ENCODE peak calls at places on chromosomes 11 and 22, in six cellular contexts. S, H, D, N, R and P are unnamed samples.

GRCh38 chr11:65478411-65479183 is 20.2 kb upstream of the MALAT1 start:
- DNase-seq in S (no peak), H (peak), D (no peak), N (no peak), R (no peak), P (no peak)

GRCh38 chr11:44753965-44754645 is 27.3 kb downstream of the TSPAN18 start:
- DNase-seq in S (no peak), H (no peak), D (no peak), N (no peak), R (no peak), P (no peak)

GRCh38 chr11:19436932-19437331 is 196.2 kb upstream of the E2F8 start:
- DNase-seq in S (no peak), H (no peak), D (no peak), N (no peak), R (no peak), P (no peak)

GRCh38 chr11:27398413-27398780 is 35.4 kb upstream of the CCDC34 start:
- DNase-seq in S (no peak), H (no peak), D (no peak), N (no peak), R (no peak), P (no peak)

GRCh38 chr22:22882033-22882717 is 5.4 kb upstream of the IGLL5 start:
- DNase-seq in S (peak), H (no peak), D (no peak), N (no peak), R (no peak), P (no peak)

GRCh38 chr11:88414385-88414861 is 76.9 kb upstream of the CTSC start:
- DNase-seq in S (no peak), H (peak), D (peak), N (peak), R (no peak), P (no peak)

GRCh38 chr11:13114566-13115465 is 105.7 kb downstream of the RASSF10 start:
- DNase-seq in S (no peak), H (no peak), D (no peak), N (no peak), R (no peak), P (no peak)

GRCh38 chr11:58075781-58076180 is 45.0 kb downstream of the OR6Q1 start:
- DNase-seq in S (no peak), H (no peak), D (no peak), N (peak), R (no peak), P (no peak)

GRCh38 chr11:120056301-120057027 is 81.4 kb downstream of the TRIM29 start:
- DNase-seq in S (no peak), H (no peak), D (no peak), N (no peak), R (no peak), P (no peak)

GRCh38 chr22:45473626-45474237 is 29.0 kb upstream of the FBLN1 start:
- DNase-seq in S (no peak), H (no peak), D (no peak), N (no peak), R (no peak), P (no peak)

GRCh38 chr11:107882095-107882820 is 23.7 kb upstream of the SLC35F2 start:
- DNase-seq in S (no peak), H (no peak), D (no peak), N (no peak), R (no peak), P (no peak)

GRCh38 chr11:102530558-102530957 is at the start of gene MMP7:
- DNase-seq in S (no peak), H (peak), D (no peak), N (no peak), R (no peak), P (peak)

GRCh38 chr11:114318361-114318760 is 22.2 kb downstream of the NNMT start:
- DNase-seq in S (no peak), H (no peak), D (no peak), N (no peak), R (no peak), P (no peak)

GRCh38 chr22:49935561-49935960 is 17.1 kb downstream of the CRELD2 start:
- DNase-seq in S (peak), H (no peak), D (no peak), N (no peak), R (no peak), P (no peak)

GRCh38 chr11:7514099-7514725 is 413 bp downstream of the PPFIBP2 start:
- DNase-seq in S (no peak), H (no peak), D (peak), N (no peak), R (no peak), P (no peak)

GRCh38 chr11:40292636-40293585 is 1166.5 kb downstream of the LRRC4C start:
- DNase-seq in S (peak), H (no peak), D (no peak), N (no peak), R (no peak), P (no peak)

GRCh38 chr11:46674463-46675287 is 25.7 kb downstream of the ARHGAP1 start:
- DNase-seq in S (no peak), H (no peak), D (peak), N (no peak), R (no peak), P (no peak)

GRCh38 chr11:9231848-9232177 is 33.3 kb downstream of the DENND5A start:
- DNase-seq in S (peak), H (peak), D (peak), N (no peak), R (no peak), P (no peak)

GRCh38 chr11:17673951-17674350 is 45.4 kb upstream of the MYOD1 start:
- DNase-seq in S (no peak), H (peak), D (no peak), N (no peak), R (no peak), P (no peak)

GRCh38 chr11:117678651-117679407 is 118.2 kb downstream of the DSCAML1 start:
- DNase-seq in S (no peak), H (no peak), D (no peak), N (no peak), R (no peak), P (no peak)

GRCh38 chr22:45127866-45128265 is 35.9 kb upstream of the NUP50 start:
- DNase-seq in S (no peak), H (peak), D (no peak), N (no peak), R (no peak), P (no peak)

GRCh38 chr11:36164522-36165250 is 124.5 kb downstream of the COMMD9 start:
- DNase-seq in S (no peak), H (peak), D (no peak), N (no peak), R (no peak), P (no peak)

GRCh38 chr11:65111537-65112225 is at the start of gene TM7SF2:
- DNase-seq in S (peak), H (peak), D (peak), N (peak), R (peak), P (peak)

GRCh38 chr22:38007330-38007902 is 23.1 kb upstream of the SOX10 start:
- DNase-seq in S (no peak), H (no peak), D (no peak), N (no peak), R (no peak), P (no peak)

GRCh38 chr11:66934971-66935779 is 23.0 kb downstream of the PC start:
- DNase-seq in S (no peak), H (no peak), D (no peak), N (peak), R (no peak), P (no peak)

GRCh38 chr11:1706634-1707400 is 9.8 kb downstream of the KRTAP5-6 start:
- DNase-seq in S (no peak), H (no peak), D (peak), N (no peak), R (no peak), P (no peak)

GRCh38 chr11:119352857-119353260 is 6.4 kb upstream of the MFRP start:
- DNase-seq in S (no peak), H (no peak), D (no peak), N (no peak), R (no peak), P (no peak)